ENCODE peak calls at places on chromosomes 4 and X, in nine cellular contexts. D is mucosa of descending colon; A is AG08395; Z is right atrium auricular region; U is HuH-7.5; J is sigmoid colon; W is H4; X is CD4-positive, alpha-beta memory T cell; T is GM23338. V is an unnamed sample.

GRCh38 chrX:84415155-84415554 is 87.1 kb downstream of the HDX start:
- DNase-seq in D (no peak), A (no peak), Z (no peak), U (no peak), J (no peak), W (no peak), X (no peak), T (no peak), V (no peak)

GRCh38 chr4:175054980-175055379 is 136.8 kb downstream of the ADAM29 start:
- DNase-seq in D (no peak), A (no peak), Z (no peak), U (no peak), J (no peak), W (no peak), X (no peak), T (peak), V (no peak)

GRCh38 chrX:129744881-129745321 is 6.1 kb downstream of the XPNPEP2 start:
- DNase-seq in D (no peak), A (no peak), Z (no peak), U (no peak), J (peak), W (no peak), X (peak), T (no peak), V (no peak)

GRCh38 chr4:109232666-109233065 is 69.8 kb downstream of the COL25A1 start:
- DNase-seq in D (no peak), A (no peak), Z (no peak), U (no peak), J (no peak), W (no peak), X (no peak), T (no peak), V (no peak)

GRCh38 chr4:87089368-87089767 is 131.1 kb downstream of the KLHL8 start:
- DNase-seq in D (no peak), A (no peak), Z (no peak), U (no peak), J (no peak), W (no peak), X (no peak), T (no peak), V (peak)

GRCh38 chr4:105274504-105274903 is 127.8 kb downstream of the TET2 start:
- DNase-seq in D (no peak), A (no peak), Z (no peak), U (no peak), J (no peak), W (no peak), X (no peak), T (no peak), V (no peak)

GRCh38 chr4:146900295-146900694 is 45.4 kb downstream of the TTC29 start:
- DNase-seq in D (no peak), A (no peak), Z (no peak), U (no peak), J (no peak), W (no peak), X (no peak), T (no peak), V (no peak)

GRCh38 chrX:150906694-150907093 is 8.2 kb upstream of the CD99L2 start:
- DNase-seq in D (peak), A (no peak), Z (no peak), U (no peak), J (no peak), W (no peak), X (no peak), T (no peak), V (no peak)

GRCh38 chr4:134702374-134702773 is 500.8 kb upstream of the PABPC4L start:
- DNase-seq in D (no peak), A (no peak), Z (no peak), U (no peak), J (no peak), W (no peak), X (no peak), T (no peak), V (no peak)

GRCh38 chr4:146267826-146268225 is 53.5 kb downstream of the REELD1 start:
- DNase-seq in D (no peak), A (no peak), Z (no peak), U (no peak), J (no peak), W (no peak), X (no peak), T (no peak), V (no peak)

GRCh38 chr4:1693131-1693896 is 9.2 kb upstream of the FAM53A start:
- DNase-seq in D (peak), A (peak), Z (no peak), U (peak), J (peak), W (peak), X (peak), T (peak), V (peak)

GRCh38 chr4:187380181-187380581 is 615.4 kb upstream of the ZFP42 start:
- DNase-seq in D (peak), A (no peak), Z (no peak), U (no peak), J (no peak), W (peak), X (no peak), T (peak), V (no peak)

GRCh38 chrX:47625365-47625764 is 4.4 kb downstream of the CFP start:
- DNase-seq in D (no peak), A (no peak), Z (no peak), U (no peak), J (no peak), W (no peak), X (no peak), T (no peak), V (no peak)

GRCh38 chrX:78659955-78660354 is 827 bp upstream of the RTL3 start:
- DNase-seq in D (no peak), A (no peak), Z (no peak), U (no peak), J (no peak), W (no peak), X (no peak), T (no peak), V (no peak)

GRCh38 chrX:53086464-53086863 is 4.3 kb downstream of the TSPYL2 start:
- DNase-seq in D (no peak), A (no peak), Z (no peak), U (no peak), J (peak), W (no peak), X (no peak), T (no peak), V (no peak)

GRCh38 chr4:70399319-70399718 is 1.6 kb downstream of the OPRPN start:
- DNase-seq in D (no peak), A (no peak), Z (no peak), U (no peak), J (no peak), W (no peak), X (no peak), T (no peak), V (no peak)

GRCh38 chrX:68840256-68840655 is 11.4 kb downstream of the EFNB1 start:
- DNase-seq in D (no peak), A (no peak), Z (no peak), U (no peak), J (peak), W (no peak), X (no peak), T (no peak), V (no peak)

GRCh38 chr4:47278631-47279030 is 184.9 kb downstream of the COMMD8 start:
- DNase-seq in D (no peak), A (no peak), Z (no peak), U (no peak), J (no peak), W (no peak), X (no peak), T (no peak), V (no peak)

GRCh38 chr4:82380344-82380743 is 6.6 kb upstream of the HNRNPD start:
- DNase-seq in D (no peak), A (no peak), Z (no peak), U (no peak), J (no peak), W (no peak), X (no peak), T (no peak), V (no peak)

GRCh38 chr4:43251760-43252317 is 359.3 kb downstream of the GRXCR1 start:
- DNase-seq in D (no peak), A (no peak), Z (no peak), U (peak), J (no peak), W (no peak), X (no peak), T (no peak), V (no peak)

GRCh38 chrX:120406638-120407037 is 44.7 kb downstream of the ATP1B4 start:
- DNase-seq in D (no peak), A (no peak), Z (no peak), U (no peak), J (no peak), W (no peak), X (no peak), T (no peak), V (peak)

GRCh38 chrX:78650906-78651437 is 8.2 kb downstream of the RTL3 start:
- DNase-seq in D (no peak), A (peak), Z (no peak), U (no peak), J (no peak), W (peak), X (peak), T (peak), V (no peak)

GRCh38 chr4:38842998-38843397 is 13.6 kb downstream of the TLR6 start:
- DNase-seq in D (no peak), A (no peak), Z (no peak), U (no peak), J (no peak), W (no peak), X (no peak), T (no peak), V (no peak)

GRCh38 chrX:125953769-125954168 is 212.3 kb downstream of the DCAF12L2 start:
- DNase-seq in D (no peak), A (no peak), Z (no peak), U (no peak), J (no peak), W (no peak), X (no peak), T (no peak), V (no peak)

GRCh38 chrX:120840826-120841225 is 34.8 kb downstream of the CT47B1 start:
- DNase-seq in D (no peak), A (peak), Z (no peak), U (no peak), J (no peak), W (no peak), X (no peak), T (no peak), V (no peak)

GRCh38 chrX:107686792-107687191 is 58.5 kb downstream of the PRPS1 start:
- DNase-seq in D (no peak), A (no peak), Z (no peak), U (no peak), J (no peak), W (peak), X (no peak), T (no peak), V (no peak)

V was measured in LNCaP clone FGC.